ENCODE peak calls at places on chromosome 21, in nine cellular contexts. Z is ascending aorta, M is mammary epithelial cell, O is kidney, E is adrenal gland, V is psoas muscle, U is neural progenitor cell, A is astrocyte, B is cardiac muscle cell. W is an unnamed sample.

GRCh38 chr21:25396135-25396711 is 211.1 kb downstream of the MRPL39 start:
- DNase-seq in Z (no peak), M (no peak), O (no peak), E (no peak), V (no peak), U (no peak), A (no peak), B (no peak), W (no peak)

GRCh38 chr21:34154878-34155277 is 81.5 kb downstream of the MRPS6 start:
- DNase-seq in Z (no peak), M (no peak), O (no peak), E (no peak), V (no peak), U (no peak), A (no peak), B (no peak), W (no peak)

GRCh38 chr21:21232320-21232719 is 234.1 kb downstream of the NCAM2 start:
- DNase-seq in Z (no peak), M (no peak), O (no peak), E (peak; percentile 21), V (no peak), U (peak; percentile 42), A (no peak), B (peak; percentile 82), W (no peak)

GRCh38 chr21:17554619-17555472 is 42.0 kb downstream of the CXADR start:
- DNase-seq in Z (no peak), M (no peak), O (no peak), E (no peak), V (no peak), U (peak; percentile 52), A (no peak), B (no peak), W (no peak)

GRCh38 chr21:19507682-19508260 is 1104.2 kb upstream of the TMPRSS15 start:
- DNase-seq in Z (no peak), M (no peak), O (no peak), E (no peak), V (no peak), U (peak; percentile 31), A (no peak), B (no peak), W (no peak)

GRCh38 chr21:19922122-19922521 is 1076.1 kb upstream of the NCAM2 start:
- DNase-seq in Z (no peak), M (no peak), O (no peak), E (no peak), V (no peak), U (no peak), A (no peak), B (no peak), W (no peak)

GRCh38 chr21:22476214-22476613 is 1478.0 kb downstream of the NCAM2 start:
- DNase-seq in Z (no peak), M (no peak), O (no peak), E (no peak), V (no peak), U (no peak), A (no peak), B (no peak), W (no peak)

GRCh38 chr21:30882907-30883597 is 1.7 kb upstream of the KRTAP11-1 start:
- DNase-seq in Z (no peak), M (peak; percentile 64), O (no peak), E (no peak), V (no peak), U (no peak), A (no peak), B (no peak), W (no peak)

GRCh38 chr21:31420354-31420753 is 76.3 kb upstream of the TIAM1 start:
- DNase-seq in Z (no peak), M (no peak), O (no peak), E (no peak), V (no peak), U (no peak), A (no peak), B (no peak), W (no peak)

GRCh38 chr21:33492571-33492970 is 1.1 kb upstream of the DNAJC28 start:
- DNase-seq in Z (no peak), M (peak; percentile 29), O (no peak), E (no peak), V (no peak), U (no peak), A (no peak), B (peak; percentile 85), W (no peak)

GRCh38 chr21:46544824-46545223 is 60.1 kb downstream of the S100B start:
- DNase-seq in Z (no peak), M (no peak), O (no peak), E (no peak), V (no peak), U (no peak), A (no peak), B (no peak), W (no peak)

GRCh38 chr21:33761104-33762036 is 119.1 kb downstream of the ITSN1 start:
- DNase-seq in Z (peak; percentile 69), M (peak; percentile 81), O (no peak), E (peak; percentile 31), V (no peak), U (no peak), A (peak; percentile 100), B (peak; percentile 97), W (no peak)

GRCh38 chr21:37565530-37566223 is 199.1 kb downstream of the DYRK1A start:
- DNase-seq in Z (no peak), M (no peak), O (no peak), E (no peak), V (no peak), U (no peak), A (peak; percentile 18), B (no peak), W (no peak)

GRCh38 chr21:46227811-46228344 is 696 bp downstream of the LSS start:
- DNase-seq in Z (no peak), M (peak; percentile 14), O (no peak), E (no peak), V (no peak), U (peak; percentile 42), A (no peak), B (no peak), W (peak; percentile 67)

GRCh38 chr21:45403825-45404725 is 890 bp upstream of the COL18A1 start:
- DNase-seq in Z (peak; percentile 88), M (peak; percentile 64), O (peak; percentile 84), E (no peak), V (peak; percentile 73), U (peak; percentile 52), A (peak; percentile 76), B (peak; percentile 71), W (peak; percentile 89)

GRCh38 chr21:29558331-29558730 is 259.6 kb downstream of the BACH1 start:
- DNase-seq in Z (no peak), M (no peak), O (no peak), E (no peak), V (no peak), U (no peak), A (no peak), B (no peak), W (no peak)

GRCh38 chr21:37670883-37671282 is 245.4 kb downstream of the KCNJ6 start:
- DNase-seq in Z (no peak), M (peak; percentile 25), O (no peak), E (no peak), V (no peak), U (no peak), A (peak; percentile 41), B (peak; percentile 86), W (no peak)

GRCh38 chr21:31573217-31573616 is 86.3 kb upstream of the SOD1 start:
- DNase-seq in Z (no peak), M (no peak), O (no peak), E (no peak), V (no peak), U (no peak), A (no peak), B (no peak), W (no peak)

GRCh38 chr21:32456497-32456918 is 44.0 kb downstream of the EVA1C start:
- DNase-seq in Z (peak; percentile 71), M (no peak), O (no peak), E (peak; percentile 31), V (no peak), U (no peak), A (peak; percentile 76), B (peak; percentile 72), W (peak; percentile 82)

GRCh38 chr21:31909153-31909771 is 36.4 kb downstream of the HUNK start:
- DNase-seq in Z (no peak), M (no peak), O (no peak), E (no peak), V (no peak), U (peak; percentile 62), A (no peak), B (peak; percentile 18), W (no peak)

GRCh38 chr21:15063821-15064575 is 802 bp downstream of the NRIP1 start:
- DNase-seq in Z (peak; percentile 65), M (peak; percentile 49), O (peak; percentile 89), E (peak; percentile 61), V (peak; percentile 76), U (peak; percentile 69), A (peak; percentile 10), B (peak; percentile 48), W (peak; percentile 73)
- H3K4me1 ChIP-seq in Z (peaks cover 30% of the 10 kb centered on the region), M (peaks cover 25% of the 10 kb centered on the region), O (peaks cover 3% of the 10 kb centered on the region), E (peaks cover 27% of the 10 kb centered on the region), V (peaks cover 45% of the 10 kb centered on the region), U (peaks cover 39% of the 10 kb centered on the region), A (peaks cover 33% of the 10 kb centered on the region), B (peaks cover 26% of the 10 kb centered on the region), W (no peaks in the 10 kb centered on the region)

DNA sequence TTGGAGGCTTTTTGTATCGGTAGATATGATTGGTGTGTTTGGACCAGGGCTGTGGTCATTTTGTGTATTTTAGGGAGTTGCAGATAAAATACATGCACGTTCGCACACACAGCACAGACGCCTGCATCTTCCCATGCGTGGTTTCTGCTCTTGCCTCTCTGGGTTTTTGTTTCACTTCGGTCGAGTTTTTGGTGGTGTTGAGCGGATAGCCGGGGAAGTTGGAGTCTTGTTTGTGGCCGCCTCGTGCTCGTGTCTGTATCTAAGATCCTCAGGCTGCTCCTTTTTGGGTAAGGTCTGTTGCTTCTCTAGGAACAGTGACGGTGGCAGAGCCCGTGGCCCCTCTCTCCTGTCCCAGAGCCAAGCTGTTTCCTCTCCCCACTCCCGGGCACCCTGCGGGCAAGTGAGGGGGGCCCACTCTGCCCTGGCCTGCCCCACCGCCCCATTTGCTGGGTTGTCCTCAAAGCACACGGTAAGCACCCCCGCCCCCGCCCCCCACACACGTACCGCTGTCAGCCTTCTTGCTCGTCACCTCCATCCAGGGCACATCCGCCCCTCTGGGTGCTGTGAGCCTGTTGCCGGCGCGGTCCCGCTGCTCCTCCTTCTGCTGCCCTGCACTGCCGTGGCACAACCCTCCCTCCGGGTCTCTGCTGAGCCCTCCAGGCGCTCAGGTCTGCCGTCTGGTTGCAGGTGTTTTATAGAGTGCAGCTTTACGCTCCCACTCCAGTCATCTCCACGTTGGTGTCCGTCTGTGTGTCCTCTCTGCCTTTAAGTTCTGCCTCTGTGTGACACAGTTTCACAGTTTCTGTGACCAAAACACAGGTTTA is 51.9 kb downstream of the AGPAT3 start:
- DNase-seq in Z (no peak), M (peak; percentile 35), O (peak; percentile 72), E (no peak), V (no peak), U (no peak), A (no peak), B (peak; percentile 13), W (peak; percentile 59)
- H3K4me3 ChIP-seq in Z (no peak overlapping the region), M (peak overlapping the region; percentile 48), O (peak overlapping the region; percentile 28), E (peak overlapping the region; percentile 25), V (peak overlapping the region; percentile 50), U (no peak overlapping the region), A (no peak overlapping the region), B (no peak overlapping the region), W (peak overlapping the region; percentile 46)

GRCh38 chr21:44295646-44296045 is 4.2 kb upstream of the PFKL start:
- DNase-seq in Z (no peak), M (no peak), O (no peak), E (no peak), V (no peak), U (no peak), A (no peak), B (no peak), W (no peak)
- TF ChIP-seq CTCF in Z (no peak), M (no peak), O (no peak), E (no peak), V (no peak), U (no peak), A (no peak), B (no peak), W (no peak)

GRCh38 chr21:42451941-42452340 is 44.1 kb downstream of the RSPH1 start:
- DNase-seq in Z (no peak), M (no peak), O (no peak), E (no peak), V (no peak), U (no peak), A (no peak), B (no peak), W (no peak)
- H3K4me1 ChIP-seq in Z (no peaks in the 10 kb centered on the region), M (no peaks in the 10 kb centered on the region), O (no peaks in the 10 kb centered on the region), E (no peaks in the 10 kb centered on the region), V (no peaks in the 10 kb centered on the region), U (no peaks in the 10 kb centered on the region), A (peaks cover 3% of the 10 kb centered on the region), B (no peaks in the 10 kb centered on the region), W (no peaks in the 10 kb centered on the region)

W was measured in sigmoid colon.